ENCODE peak calls at places on chromosomes 3 and 15, in five cellular contexts. W is activated CD8-positive, alpha-beta memory T cell treated with anti-CD3 and anti-CD28 coated beads, Interleukin-2, amount 10 ng/mL, durations not matched to agents 7 days and 5 days; P is SW480; N is stimulated activated CD8-positive, alpha-beta memory T cell treated with anti-CD3 and anti-CD28 coated beads, Interleukin-7, amount 100 ng/mL, for 1 hour; C is PC-9. K is an unnamed sample.

GRCh38 chr3:4580346-4581019 is 87.3 kb downstream of the ITPR1 start:
- DNase-seq in W (no peak), P (no peak), N (no peak), C (no peak), K (no peak)

GRCh38 chr3:172848910-172849309 is 98.4 kb downstream of the ECT2 start:
- DNase-seq in W (no peak), P (no peak), N (no peak), C (no peak), K (no peak)

GRCh38 chr15:70318594-70318993 is 220.9 kb upstream of the TLE3 start:
- DNase-seq in W (no peak), P (no peak), N (no peak), C (peak; percentile 40), K (no peak)

GRCh38 chr3:195405646-195406045 is 37.2 kb downstream of the ACAP2 start:
- DNase-seq in W (no peak), P (no peak), N (no peak), C (no peak), K (no peak)

GRCh38 chr3:53588122-53588521 is 93.7 kb downstream of the CACNA1D start:
- DNase-seq in W (no peak), P (no peak), N (no peak), C (no peak), K (no peak)

GRCh38 chr3:184611606-184612304 is 50.2 kb downstream of the EPHB3 start:
- DNase-seq in W (no peak), P (no peak), N (no peak), C (no peak), K (no peak)

GRCh38 chr3:157572559-157573270 is 69.5 kb upstream of the VEPH1 start:
- DNase-seq in W (peak; percentile 47), P (peak; percentile 68), N (no peak), C (no peak), K (peak; percentile 56)

GRCh38 chr15:73981761-73982222 is 10.3 kb downstream of the STOML1 start:
- DNase-seq in W (peak; percentile 36), P (no peak), N (no peak), C (no peak), K (no peak)

GRCh38 chr15:42494998-42495360 is 455 bp upstream of the SNAP23 start:
- DNase-seq in W (no peak), P (peak; percentile 23), N (no peak), C (no peak), K (peak; percentile 68)

GRCh38 chr15:63172376-63173115 is 15.3 kb upstream of the RPS27L start:
- DNase-seq in W (no peak), P (no peak), N (no peak), C (no peak), K (no peak)

GRCh38 chr15:61383421-61383820 is 154.3 kb upstream of the RORA start:
- DNase-seq in W (no peak), P (no peak), N (no peak), C (no peak), K (no peak)

GRCh38 chr15:48470096-48470495 is 138.9 kb downstream of the DUT start:
- DNase-seq in W (no peak), P (no peak), N (no peak), C (no peak), K (no peak)

GRCh38 chr15:73190189-73190601 is 137.9 kb downstream of the NEO1 start:
- DNase-seq in W (no peak), P (no peak), N (no peak), C (no peak), K (no peak)

GRCh38 chr3:48738926-48739616 is 22.1 kb upstream of the IP6K2 start:
- DNase-seq in W (no peak), P (no peak), N (no peak), C (no peak), K (no peak)

GRCh38 chr3:177213806-177214528 is 16.7 kb upstream of the TBL1XR1 start:
- DNase-seq in W (no peak), P (no peak), N (no peak), C (no peak), K (no peak)

GRCh38 chr3:152270145-152270870 is 1.6 kb downstream of the MBNL1 start:
- DNase-seq in W (no peak), P (peak; percentile 50), N (no peak), C (peak; percentile 40), K (no peak)

GRCh38 chr3:124893526-124893925 is 6.4 kb upstream of the ITGB5 start:
- DNase-seq in W (no peak), P (no peak), N (no peak), C (no peak), K (no peak)

GRCh38 chr3:100149130-100149529 is 34.8 kb upstream of the FILIP1L start:
- DNase-seq in W (no peak), P (no peak), N (no peak), C (no peak), K (no peak)

GRCh38 chr15:36175781-36176211 is 403.6 kb upstream of the CDIN1 start:
- DNase-seq in W (no peak), P (no peak), N (no peak), C (no peak), K (no peak)

GRCh38 chr3:100957407-100958100 is 35.7 kb downstream of the ABI3BP start:
- DNase-seq in W (no peak), P (no peak), N (no peak), C (no peak), K (no peak)

GRCh38 chr3:14377838-14378169 is 24.6 kb upstream of the SLC6A6 start:
- DNase-seq in W (peak; percentile 91), P (peak; percentile 35), N (peak; percentile 12), C (peak; percentile 41), K (no peak)

GRCh38 chr3:165389064-165389463 is 192.9 kb upstream of the SLITRK3 start:
- DNase-seq in W (no peak), P (no peak), N (no peak), C (no peak), K (no peak)

GRCh38 chr3:114624676-114625181 is 330.9 kb downstream of the TIGIT start:
- DNase-seq in W (no peak), P (peak; percentile 78), N (no peak), C (peak; percentile 91), K (peak; percentile 49)